ENCODE peak calls at places on chromosome 13, in five cellular contexts. N is left ventricle myocardium inferior; C is heart right ventricle; R is transverse colon; I is effector memory CD4-positive, alpha-beta T cell. Y is an unnamed sample.

GRCh38 chr13:87128006-87128405 is 543.2 kb upstream of the SLITRK5 start:
- DNase-seq in N (no peak), I (no peak), C (peak; percentile 4), R (no peak), Y (no peak)

GRCh38 chr13:113855012-113855921 is 8.6 kb downstream of the GAS6 start:
- DNase-seq in N (peak; percentile 52), I (no peak), C (peak; percentile 63), R (peak; percentile 70), Y (no peak)

GRCh38 chr13:30107536-30108136 is 199.7 kb downstream of the KATNAL1 start:
- DNase-seq in R (peak; percentile 17), C (no peak), N (no peak), I (no peak), Y (no peak)

GRCh38 chr13:109784590-109785140 is 1.7 kb downstream of the IRS2 start:
- DNase-seq in I (peak; percentile 24), R (peak; percentile 80), N (peak; percentile 84), C (peak; percentile 70), Y (peak; percentile 81)

GRCh38 chr13:53198017-53198416 is 169.4 kb downstream of the OLFM4 start:
- DNase-seq in I (no peak), N (no peak), C (no peak), R (no peak), Y (no peak)

GRCh38 chr13:98451676-98452105 is 125.2 kb downstream of the STK24 start:
- DNase-seq in C (peak; percentile 42), R (no peak), N (peak; percentile 38), I (no peak), Y (no peak)

GRCh38 chr13:94309997-94310842 is 169.3 kb downstream of the DCT start:
- DNase-seq in N (no peak), I (no peak), C (no peak), R (no peak), Y (no peak)

GRCh38 chr13:100269837-100270236 is 180.9 kb downstream of the PCCA start:
- DNase-seq in R (peak; percentile 49), C (peak; percentile 67), N (peak; percentile 74), I (no peak), Y (no peak)

GRCh38 chr13:50222569-50223332 is 207.5 kb downstream of the KCNRG start:
- DNase-seq in C (peak; percentile 37), I (no peak), R (peak; percentile 60), N (peak; percentile 81), Y (no peak)

DNA sequence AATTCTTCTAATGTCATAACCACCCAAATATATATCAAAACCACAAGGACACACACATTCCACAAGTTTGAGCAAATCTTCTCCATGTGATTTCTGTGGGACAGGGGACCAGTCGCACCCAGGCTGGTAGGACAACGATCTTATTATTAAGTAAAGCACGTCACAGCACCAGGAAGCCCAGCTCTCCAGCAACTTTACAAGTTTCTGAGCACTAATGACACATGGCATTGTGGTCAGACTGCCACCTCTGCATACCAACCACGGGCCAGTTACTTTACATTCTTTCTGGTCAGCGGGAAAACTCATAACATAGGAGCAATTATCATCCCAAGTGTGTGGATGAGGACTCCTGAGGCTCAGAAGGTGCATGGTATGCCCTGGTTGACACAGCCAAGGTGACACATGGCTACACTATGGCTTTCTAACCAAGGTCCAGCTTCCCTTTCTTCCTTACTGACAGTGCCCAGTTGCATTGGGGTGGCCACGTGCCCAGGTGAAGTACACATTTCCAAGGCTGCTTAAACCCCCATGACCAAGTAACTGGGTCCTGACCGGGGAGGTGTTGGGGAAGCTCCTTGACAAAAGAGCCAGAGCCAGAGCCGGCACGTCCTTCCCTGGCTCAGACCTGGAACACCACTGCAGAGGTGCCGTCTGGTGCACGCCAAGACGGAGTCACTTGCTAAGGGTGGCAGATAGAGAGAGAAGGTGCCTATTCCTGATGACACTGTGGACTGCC is 27.4 kb downstream of the LATS2 start:
- DNase-seq in N (no peak), I (no peak), C (no peak), R (no peak), Y (no peak)
- H3K4me1 ChIP-seq in N (peaks cover 87% of the 10 kb centered on the region), I (peaks cover 2% of the 10 kb centered on the region), C (peaks cover 84% of the 10 kb centered on the region), R (peaks cover 32% of the 10 kb centered on the region), Y (peaks cover 5% of the 10 kb centered on the region)

DNA sequence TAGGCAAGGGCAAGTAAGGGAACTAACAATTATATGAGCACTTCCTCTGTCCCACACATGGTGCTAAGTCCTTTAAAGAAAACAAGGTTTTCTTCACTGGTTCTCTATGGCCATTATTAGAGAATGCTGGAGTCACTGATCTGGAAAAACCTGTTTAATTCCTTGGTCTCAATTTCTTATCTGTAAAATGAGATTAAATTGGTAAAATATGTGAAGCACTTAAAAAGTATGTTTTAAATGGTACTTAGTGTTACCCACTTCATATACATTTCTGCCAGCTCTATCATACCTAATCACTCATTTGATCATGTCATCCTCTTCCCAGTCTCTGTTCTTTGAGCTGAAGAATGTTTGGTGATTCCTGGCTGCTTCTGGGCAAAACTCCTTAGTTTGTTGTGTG is 39.4 kb downstream of the LRCH1 start:
- DNase-seq in R (no peak), N (no peak), C (no peak), I (no peak), Y (no peak)
- H3K4me1 ChIP-seq in R (peaks cover 29% of the 10 kb centered on the region), N (peaks cover 82% of the 10 kb centered on the region), C (peaks cover 59% of the 10 kb centered on the region), I (peaks cover 13% of the 10 kb centered on the region), Y (peaks cover 45% of the 10 kb centered on the region)

GRCh38 chr13:20812890-20813289 is 39.1 kb upstream of the EEF1AKMT1 start:
- DNase-seq in I (no peak), N (no peak), C (no peak), R (no peak), Y (no peak)

GRCh38 chr13:20819715-20820114 is 46.0 kb upstream of the EEF1AKMT1 start:
- DNase-seq in C (no peak), N (no peak), I (no peak), R (no peak), Y (no peak)

GRCh38 chr13:20814224-20814910 is 40.6 kb upstream of the EEF1AKMT1 start:
- DNase-seq in N (peak; percentile 81), R (peak; percentile 60), C (peak; percentile 83), I (no peak), Y (no peak)

GRCh38 chr13:20810808-20811207 is 37.0 kb upstream of the EEF1AKMT1 start:
- DNase-seq in R (no peak), C (no peak), N (no peak), I (no peak), Y (no peak)

GRCh38 chr13:20815469-20815868 is 41.7 kb upstream of the EEF1AKMT1 start:
- DNase-seq in C (no peak), I (no peak), R (no peak), N (no peak), Y (no peak)
- H3K4me1 ChIP-seq in C (peaks cover 56% of the 10 kb centered on the region), I (no peaks in the 10 kb centered on the region), R (no peaks in the 10 kb centered on the region), N (peaks cover 81% of the 10 kb centered on the region), Y (no peaks in the 10 kb centered on the region)

GRCh38 chr13:105342421-105342820 is 1193.0 kb downstream of the EFNB2 start:
- DNase-seq in I (no peak), C (no peak), R (no peak), N (no peak), Y (no peak)
- H3K4me1 ChIP-seq in I (no peaks in the 10 kb centered on the region), C (no peaks in the 10 kb centered on the region), R (no peaks in the 10 kb centered on the region), N (no peaks in the 10 kb centered on the region), Y (no peaks in the 10 kb centered on the region)

GRCh38 chr13:44364601-44365000 is 9.0 kb upstream of the SERP2 start:
- DNase-seq in R (no peak), N (no peak), C (no peak), I (no peak), Y (no peak)

GRCh38 chr13:44364019-44364418 is 9.6 kb upstream of the SERP2 start:
- DNase-seq in I (no peak), N (peak; percentile 24), C (peak; percentile 40), R (no peak), Y (no peak)

GRCh38 chr13:44365899-44366298 is 7.7 kb upstream of the SERP2 start:
- DNase-seq in C (no peak), I (no peak), N (no peak), R (no peak), Y (no peak)

GRCh38 chr13:44362394-44363040 is 11.1 kb upstream of the SERP2 start:
- DNase-seq in R (no peak), C (no peak), I (no peak), N (no peak), Y (no peak)

DNA sequence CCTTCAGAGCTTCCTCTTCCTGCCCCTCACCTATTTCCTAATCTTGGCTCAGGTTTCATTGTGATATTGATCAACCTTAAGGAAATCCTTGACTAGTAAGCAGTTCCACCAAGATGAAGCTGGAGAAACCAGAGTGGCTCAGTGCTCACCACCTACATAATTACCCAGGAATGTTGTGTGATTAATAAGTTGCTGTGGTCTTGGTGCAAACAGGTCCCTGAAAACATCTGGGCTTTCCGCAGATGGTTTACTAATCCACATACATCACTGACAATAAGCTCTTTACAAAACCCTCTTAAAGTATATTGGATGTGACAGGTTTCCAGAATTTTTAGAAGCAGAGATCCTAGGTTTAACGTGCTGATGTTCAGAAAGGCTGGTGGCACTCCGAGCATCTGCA is 8.6 kb upstream of the SERP2 start:
- DNase-seq in I (no peak), N (no peak), C (no peak), R (no peak), Y (no peak)
- H3K4me1 ChIP-seq in I (no peaks in the 10 kb centered on the region), N (peaks cover 19% of the 10 kb centered on the region), C (peaks cover 24% of the 10 kb centered on the region), R (peaks cover 33% of the 10 kb centered on the region), Y (no peaks in the 10 kb centered on the region)

GRCh38 chr13:33541962-33542308 is 256.4 kb upstream of the STARD13 start:
- DNase-seq in C (no peak), I (no peak), N (no peak), R (no peak), Y (no peak)
- H3K4me1 ChIP-seq in C (peaks cover 33% of the 10 kb centered on the region), I (peaks cover 26% of the 10 kb centered on the region), N (peaks cover 48% of the 10 kb centered on the region), R (peaks cover 29% of the 10 kb centered on the region), Y (peaks cover 28% of the 10 kb centered on the region)

GRCh38 chr13:35857769-35858168 is 273.4 kb downstream of the DCLK1 start:
- DNase-seq in N (no peak), C (no peak), I (no peak), R (no peak), Y (no peak)
- H3K4me1 ChIP-seq in N (peaks cover 28% of the 10 kb centered on the region), C (peaks cover 11% of the 10 kb centered on the region), I (no peaks in the 10 kb centered on the region), R (no peaks in the 10 kb centered on the region), Y (no peaks in the 10 kb centered on the region)

GRCh38 chr13:85462792-85463425 is 336.3 kb downstream of the SLITRK6 start:
- DNase-seq in I (no peak), N (no peak), C (no peak), R (no peak), Y (no peak)
- H3K4me1 ChIP-seq in I (no peaks in the 10 kb centered on the region), N (no peaks in the 10 kb centered on the region), C (no peaks in the 10 kb centered on the region), R (no peaks in the 10 kb centered on the region), Y (no peaks in the 10 kb centered on the region)

DNA sequence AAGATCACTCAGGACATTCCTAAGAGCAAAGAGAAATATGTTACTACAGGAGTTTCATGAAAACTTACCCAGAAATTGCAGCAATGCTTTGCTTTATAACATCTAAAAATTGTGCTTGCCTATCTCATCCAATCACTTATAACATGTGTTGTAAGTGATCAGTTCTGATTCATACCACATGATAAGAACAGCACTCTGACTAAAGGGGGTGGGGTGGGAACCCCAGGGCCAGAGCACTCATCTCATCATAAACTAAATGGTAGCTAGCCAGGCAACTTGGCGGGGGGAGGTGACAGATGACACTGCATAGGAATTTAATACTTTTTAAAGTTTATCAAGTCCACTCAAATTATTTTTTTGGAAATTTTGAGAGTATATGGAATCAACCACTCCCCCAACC is 42.1 kb downstream of the FOXO1 start:
- DNase-seq in C (no peak), I (no peak), N (no peak), R (no peak), Y (no peak)
- H3K4me1 ChIP-seq in C (peaks cover 55% of the 10 kb centered on the region), I (peaks cover 31% of the 10 kb centered on the region), N (peaks cover 66% of the 10 kb centered on the region), R (peaks cover 16% of the 10 kb centered on the region), Y (peaks cover 83% of the 10 kb centered on the region)

GRCh38 chr13:105135852-105136251 is 1399.6 kb downstream of the EFNB2 start:
- DNase-seq in N (no peak), R (no peak), C (no peak), I (no peak), Y (no peak)
- H3K4me1 ChIP-seq in N (no peaks in the 10 kb centered on the region), R (no peaks in the 10 kb centered on the region), C (no peaks in the 10 kb centered on the region), I (peaks cover 4% of the 10 kb centered on the region), Y (peaks cover 10% of the 10 kb centered on the region)